ENCODE peak calls at places on chromosomes 4 and X, in five cellular contexts. K is WTC11, W is LHCN-M2, I is COLO829, L is Right ventricle myocardium superior. F is an unnamed sample.

GRCh38 chr4:52588771-52589591 is 70.1 kb downstream of the USP46 start:
- DNase-seq in K (no peak), W (peak), I (no peak), L (no peak), F (no peak)

GRCh38 chr4:2186133-2186864 is 55.6 kb downstream of the HAUS3 start:
- DNase-seq in K (peak), W (peak), I (no peak), L (no peak), F (no peak)

GRCh38 chr4:180827610-180828009 is 1415.6 kb upstream of the TENM3 start:
- DNase-seq in K (no peak), W (peak), I (no peak), L (no peak), F (no peak)

GRCh38 chrX:39157006-39157405 is 355.7 kb downstream of the MID1IP1 start:
- DNase-seq in K (no peak), W (no peak), I (no peak), L (no peak), F (no peak)

GRCh38 chr4:111216791-111217190 is 593.9 kb upstream of the PITX2 start:
- DNase-seq in K (no peak), W (no peak), I (no peak), L (no peak), F (no peak)

GRCh38 chr4:87018751-87019150 is 83.9 kb downstream of the AFF1 start:
- DNase-seq in K (no peak), W (no peak), I (no peak), L (no peak), F (no peak)

GRCh38 chrX:150958177-150958576 is 25.0 kb upstream of the HMGB3 start:
- DNase-seq in K (no peak), W (no peak), I (no peak), L (no peak), F (no peak)

GRCh38 chrX:150225266-150225665 is 137.9 kb upstream of the MAMLD1 start:
- DNase-seq in K (no peak), W (no peak), I (no peak), L (no peak), F (no peak)

GRCh38 chr4:20889901-20890300 is 189.6 kb downstream of the PACRGL start:
- DNase-seq in K (no peak), W (no peak), I (no peak), L (no peak), F (no peak)

GRCh38 chr4:111449657-111450056 is 695.6 kb upstream of the FAM241A start:
- DNase-seq in K (no peak), W (no peak), I (no peak), L (no peak), F (no peak)

GRCh38 chr4:15232725-15233597 is 194.9 kb upstream of the C1QTNF7 start:
- DNase-seq in K (no peak), W (peak), I (peak), L (peak), F (no peak)

GRCh38 chr4:53573696-53574095 is 17.6 kb downstream of the LNX1 start:
- DNase-seq in K (no peak), W (no peak), I (no peak), L (no peak), F (no peak)

GRCh38 chr4:75289843-75290616 is 224.2 kb downstream of the RCHY1 start:
- DNase-seq in K (peak), W (peak), I (peak), L (no peak), F (no peak)

GRCh38 chrX:46770006-46770816 is 11.3 kb upstream of the SLC9A7 start:
- DNase-seq in K (no peak), W (peak), I (no peak), L (no peak), F (no peak)

GRCh38 chrX:63400340-63400739 is 49.2 kb upstream of the SPIN4 start:
- DNase-seq in K (no peak), W (no peak), I (no peak), L (no peak), F (no peak)

GRCh38 chrX:151704023-151704663 is 8.9 kb downstream of the PRRG3 start:
- DNase-seq in K (no peak), W (no peak), I (no peak), L (no peak), F (no peak)

GRCh38 chr4:60133414-60133813 is 1066.7 kb upstream of the ADGRL3 start:
- DNase-seq in K (no peak), W (peak), I (no peak), L (no peak), F (no peak)

GRCh38 chr4:177108708-177109107 is 201.0 kb upstream of the NEIL3 start:
- DNase-seq in K (no peak), W (peak), I (no peak), L (no peak), F (no peak)

GRCh38 chr4:87030606-87031441 is 96.0 kb downstream of the AFF1 start:
- DNase-seq in K (no peak), W (no peak), I (no peak), L (no peak), F (no peak)

GRCh38 chrX:95117556-95117955 is 1443.5 kb downstream of the FAM133A start:
- DNase-seq in K (no peak), W (no peak), I (no peak), L (no peak), F (no peak)

GRCh38 chr4:139875456-139875855 is 209.8 kb downstream of the MGST2 start:
- DNase-seq in K (peak), W (no peak), I (no peak), L (no peak), F (no peak)

GRCh38 chr4:3470244-3471097 is 7.4 kb downstream of the DOK7 start:
- DNase-seq in K (no peak), W (no peak), I (no peak), L (peak), F (peak)

GRCh38 chr4:53937918-53938317 is 126.5 kb downstream of the CHIC2 start:
- DNase-seq in K (no peak), W (no peak), I (no peak), L (no peak), F (no peak)

GRCh38 chrX:76555816-76556215 is 128.3 kb downstream of the MAGEE1 start:
- DNase-seq in K (peak), W (peak), I (no peak), L (no peak), F (no peak)

GRCh38 chrX:39850630-39851152 is 247.1 kb downstream of the BCOR start:
- DNase-seq in K (peak), W (peak), I (no peak), L (no peak), F (no peak)

GRCh38 chrX:43971966-43972961 is 926 bp downstream of the NDP start:
- DNase-seq in K (no peak), W (no peak), I (peak), L (no peak), F (no peak)

GRCh38 chrX:129678176-129678880 is 23.6 kb upstream of the APLN start:
- DNase-seq in K (no peak), W (peak), I (no peak), L (peak), F (peak)

GRCh38 chr4:15695240-15695699 is 7.6 kb upstream of the BST1 start:
- DNase-seq in K (peak), W (peak), I (peak), L (no peak), F (no peak)

GRCh38 chr4:38671594-38671943 is 7.6 kb downstream of the KLF3 start:
- DNase-seq in K (no peak), W (no peak), I (no peak), L (no peak), F (no peak)

GRCh38 chr4:1716065-1716945 is 4.2 kb upstream of the SLBP start:
- DNase-seq in K (no peak), W (no peak), I (no peak), L (peak), F (peak)

GRCh38 chr4:145234086-145234694 is 53.8 kb upstream of the OTUD4 start:
- DNase-seq in K (peak), W (peak), I (peak), L (no peak), F (no peak)

GRCh38 chr4:20370284-20370683 is 118.6 kb downstream of the SLIT2 start:
- DNase-seq in K (no peak), W (no peak), I (no peak), L (no peak), F (no peak)

GRCh38 chrX:111560801-111561200 is 49.4 kb downstream of the SERTM2 start:
- DNase-seq in K (no peak), W (no peak), I (no peak), L (no peak), F (no peak)

GRCh38 chr4:125676583-125676982 is 361.8 kb downstream of the FAT4 start:
- DNase-seq in K (no peak), W (no peak), I (no peak), L (no peak), F (peak)

GRCh38 chrX:27336466-27337091 is 126.6 kb downstream of the PPP4R3C start:
- DNase-seq in K (peak), W (peak), I (peak), L (peak), F (peak)

GRCh38 chr4:174332741-174333493 is 49.2 kb downstream of the CEP44 start:
- DNase-seq in K (no peak), W (peak), I (no peak), L (no peak), F (no peak)

GRCh38 chr4:184322328-184323025 is 104.8 kb upstream of the ENPP6 start:
- DNase-seq in K (no peak), W (no peak), I (no peak), L (no peak), F (no peak)